ENCODE peak calls at places on chromosomes 11 and 22, in eight cellular contexts. N, M, X, U, B, G, I and A are unnamed samples.

GRCh38 chr11:123822591-123822990 is 16.4 kb upstream of the OR6M1 start:
- DNase-seq in N (no peak), M (no peak), X (no peak), U (peak), B (no peak), G (no peak), I (no peak), A (no peak)

GRCh38 chr22:32202539-32203180 is 2.2 kb downstream of the RFPL2 start:
- DNase-seq in N (peak), M (no peak), X (peak), U (peak), B (no peak), G (no peak), I (peak), A (peak)

GRCh38 chr11:17743808-17744119 is 9.2 kb downstream of the KCNC1 start:
- DNase-seq in N (no peak), M (no peak), X (no peak), U (no peak), B (no peak), G (no peak), I (no peak), A (no peak)

GRCh38 chr22:25623310-25623734 is 58.8 kb downstream of the GRK3 start:
- DNase-seq in N (no peak), M (no peak), X (peak), U (no peak), B (no peak), G (no peak), I (no peak), A (no peak)

GRCh38 chr11:129286813-129287212 is 88.8 kb upstream of the BARX2 start:
- DNase-seq in N (no peak), M (no peak), X (peak), U (no peak), B (no peak), G (no peak), I (no peak), A (peak)

GRCh38 chr11:70586261-70587094 is 188.1 kb downstream of the CTTN start:
- DNase-seq in N (no peak), M (no peak), X (no peak), U (no peak), B (no peak), G (no peak), I (no peak), A (no peak)

GRCh38 chr11:2651054-2651617 is 48.7 kb downstream of the KCNQ1OT1 start:
- DNase-seq in N (no peak), M (no peak), X (no peak), U (no peak), B (no peak), G (no peak), I (no peak), A (no peak)

GRCh38 chr11:69915151-69915500 is 95.9 kb upstream of the FGF3 start:
- DNase-seq in N (no peak), M (no peak), X (no peak), U (no peak), B (no peak), G (no peak), I (no peak), A (no peak)

GRCh38 chr22:39314251-39314971 is 5.0 kb downstream of the RPL3 start:
- DNase-seq in N (no peak), M (no peak), X (no peak), U (no peak), B (no peak), G (no peak), I (no peak), A (no peak)

GRCh38 chr11:17743026-17743807 is 8.6 kb downstream of the KCNC1 start:
- DNase-seq in N (no peak), M (no peak), X (no peak), U (no peak), B (no peak), G (no peak), I (no peak), A (no peak)

GRCh38 chr22:43555561-43556515 is 144.0 kb downstream of the MPPED1 start:
- DNase-seq in N (no peak), M (no peak), X (no peak), U (no peak), B (no peak), G (peak), I (no peak), A (no peak)

GRCh38 chr11:118938491-118939411 is 13.0 kb upstream of the BCL9L start:
- DNase-seq in N (peak), M (no peak), X (no peak), U (peak), B (no peak), G (no peak), I (no peak), A (no peak)

GRCh38 chr11:121334973-121335711 is 42.6 kb downstream of the SC5D start:
- DNase-seq in N (no peak), M (no peak), X (no peak), U (no peak), B (no peak), G (no peak), I (no peak), A (no peak)

GRCh38 chr11:47998345-47998732 is 18.0 kb downstream of the PTPRJ start:
- DNase-seq in N (no peak), M (no peak), X (no peak), U (no peak), B (no peak), G (no peak), I (no peak), A (no peak)

GRCh38 chr22:46763051-46763705 is 728 bp downstream of the TBC1D22A start:
- DNase-seq in N (peak), M (no peak), X (no peak), U (peak), B (no peak), G (no peak), I (no peak), A (no peak)

GRCh38 chr11:31355131-31355530 is 14.4 kb downstream of the DCDC1 start:
- DNase-seq in N (no peak), M (no peak), X (peak), U (no peak), B (no peak), G (no peak), I (no peak), A (no peak)